ENCODE peak calls at places on chromosomes 3 and 15, in five cellular contexts. S, W, K, Q and D are unnamed samples.

GRCh38 chr3:50333744-50334328 is 5.8 kb upstream of the TUSC2 start:
- DNase-seq in S (no peak), W (peak; percentile 59), K (peak; percentile 44), Q (no peak), D (no peak)

GRCh38 chr3:158167737-158168469 is 58.0 kb downstream of the RSRC1 start:
- DNase-seq in Q (peak; percentile 97), K (peak; percentile 98), S (peak; percentile 85), W (no peak), D (peak; percentile 95)

GRCh38 chr3:178618197-178618596 is 82.0 kb downstream of the KCNMB2 start:
- DNase-seq in Q (no peak), K (no peak), S (no peak), W (no peak), D (no peak)

GRCh38 chr3:57060089-57060829 is at the start of gene SPATA12:
- DNase-seq in K (peak; percentile 94), W (peak; percentile 83), Q (peak; percentile 98), S (peak; percentile 45), D (peak; percentile 72)

GRCh38 chr15:40339621-40339945 is 1.2 kb downstream of the CCDC9B start:
- DNase-seq in S (no peak), K (no peak), W (no peak), Q (no peak), D (no peak)

GRCh38 chr15:95857124-95857757 is 473.3 kb upstream of the NR2F2 start:
- DNase-seq in S (peak; percentile 58), Q (peak; percentile 28), W (no peak), K (peak; percentile 75), D (peak; percentile 39)

GRCh38 chr3:177210744-177211502 is 13.6 kb upstream of the TBL1XR1 start:
- DNase-seq in K (no peak), S (no peak), Q (no peak), W (no peak), D (no peak)

GRCh38 chr15:88106063-88106462 is 150.5 kb downstream of the NTRK3 start:
- DNase-seq in K (no peak), W (no peak), S (no peak), Q (no peak), D (no peak)

GRCh38 chr3:33096103-33096868 is 660 bp downstream of the GLB1 start:
- DNase-seq in K (peak; percentile 42), S (no peak), W (peak; percentile 33), Q (peak; percentile 13), D (no peak)

GRCh38 chr3:89360155-89360554 is 252.7 kb downstream of the EPHA3 start:
- DNase-seq in Q (peak; percentile 91), S (no peak), W (no peak), K (peak; percentile 88), D (no peak)

GRCh38 chr3:116155830-116156229 is 289.5 kb downstream of the LSAMP start:
- DNase-seq in W (no peak), Q (no peak), K (no peak), S (no peak), D (no peak)

GRCh38 chr15:27260523-27260922 is 289.5 kb downstream of the GABRG3 start:
- DNase-seq in Q (no peak), S (no peak), W (no peak), K (no peak), D (no peak)

GRCh38 chr3:147620906-147621305 is 211.7 kb downstream of the ZIC1 start:
- DNase-seq in K (peak; percentile 60), S (no peak), Q (no peak), W (no peak), D (peak; percentile 59)

GRCh38 chr15:55108858-55109518 is 87.8 kb downstream of the RSL24D1 start:
- DNase-seq in Q (peak; percentile 81), S (no peak), W (peak; percentile 65), K (peak; percentile 8), D (no peak)

GRCh38 chr3:69282191-69282590 is 103.7 kb downstream of the FRMD4B start:
- DNase-seq in K (peak; percentile 36), S (no peak), W (no peak), Q (no peak), D (no peak)

GRCh38 chr3:14440531-14441239 is 38.3 kb downstream of the SLC6A6 start:
- DNase-seq in W (no peak), S (no peak), K (peak; percentile 53), Q (no peak), D (no peak)

GRCh38 chr15:98699591-98700424 is 51.5 kb downstream of the IGF1R start:
- DNase-seq in Q (no peak), W (no peak), S (no peak), K (no peak), D (no peak)

GRCh38 chr15:93118904-93119303 is 29.9 kb upstream of the RGMA start:
- DNase-seq in K (no peak), S (no peak), W (no peak), Q (no peak), D (no peak)

GRCh38 chr3:134992586-134992985 is 197.5 kb downstream of the EPHB1 start:
- DNase-seq in S (no peak), W (no peak), K (no peak), Q (no peak), D (no peak)

GRCh38 chr15:96947296-96947695 is 616.8 kb downstream of the NR2F2 start:
- DNase-seq in Q (no peak), K (no peak), W (no peak), S (no peak), D (no peak)

GRCh38 chr3:126351771-126352475 is 5.3 kb downstream of the KLF15 start:
- DNase-seq in Q (no peak), K (no peak), S (no peak), W (peak; percentile 18), D (no peak)

GRCh38 chr3:65521032-65521431 is 517.7 kb downstream of the MAGI1 start:
- DNase-seq in K (no peak), W (no peak), S (no peak), Q (no peak), D (no peak)

GRCh38 chr15:89409184-89409992 is 74.8 kb upstream of the POLG start:
- DNase-seq in K (no peak), S (no peak), W (no peak), Q (no peak), D (no peak)

GRCh38 chr3:48334605-48335004 is 1.1 kb upstream of the SPINK8 start:
- DNase-seq in Q (no peak), S (no peak), W (no peak), K (no peak), D (no peak)

GRCh38 chr15:92915766-92916435 is 15.8 kb downstream of the CHD2 start:
- DNase-seq in S (no peak), W (no peak), K (peak; percentile 90), Q (peak; percentile 41), D (peak; percentile 68)

GRCh38 chr15:25172691-25173090 is 217.9 kb downstream of the SNRPN start:
- DNase-seq in Q (no peak), W (no peak), S (no peak), K (no peak), D (no peak)

GRCh38 chr3:171690291-171690690 is 120.0 kb downstream of the PLD1 start:
- DNase-seq in W (no peak), Q (no peak), S (no peak), K (no peak), D (no peak)

GRCh38 chr15:82750831-82751181 is 41.1 kb upstream of the AP3B2 start:
- DNase-seq in W (no peak), S (no peak), Q (peak; percentile 25), K (peak; percentile 24), D (no peak)

GRCh38 chr3:120680193-120680894 is 1.7 kb downstream of the HGD start:
- DNase-seq in S (no peak), Q (no peak), K (no peak), W (no peak), D (no peak)

GRCh38 chr3:55267206-55267930 is 219.7 kb downstream of the WNT5A start:
- DNase-seq in S (no peak), W (no peak), Q (no peak), K (peak; percentile 50), D (no peak)

GRCh38 chr15:51229907-51230328 is 108.5 kb downstream of the CYP19A1 start:
- DNase-seq in Q (peak; percentile 41), W (no peak), S (no peak), K (peak; percentile 22), D (peak; percentile 13)
- TF ChIP-seq CTCF in Q (peak; percentile 21), W (peak; percentile 30), S (peak; percentile 49), K (no peak), D (peak; percentile 49)

GRCh38 chr3:31925271-31925630 is 55.8 kb downstream of the OSBPL10 start:
- DNase-seq in W (no peak), K (no peak), Q (no peak), S (no peak), D (no peak)
- H3K4me3 ChIP-seq in W (no peak overlapping the region), K (no peak overlapping the region), Q (no peak overlapping the region), S (no peak overlapping the region), D (no peak overlapping the region)

GRCh38 chr3:173044998-173045397 is 96.0 kb downstream of the SPATA16 start:
- DNase-seq in K (no peak), Q (no peak), W (no peak), S (no peak), D (no peak)

GRCh38 chr3:173043757-173044156 is 97.3 kb downstream of the SPATA16 start:
- DNase-seq in Q (no peak), W (no peak), K (no peak), S (no peak), D (no peak)

DNA sequence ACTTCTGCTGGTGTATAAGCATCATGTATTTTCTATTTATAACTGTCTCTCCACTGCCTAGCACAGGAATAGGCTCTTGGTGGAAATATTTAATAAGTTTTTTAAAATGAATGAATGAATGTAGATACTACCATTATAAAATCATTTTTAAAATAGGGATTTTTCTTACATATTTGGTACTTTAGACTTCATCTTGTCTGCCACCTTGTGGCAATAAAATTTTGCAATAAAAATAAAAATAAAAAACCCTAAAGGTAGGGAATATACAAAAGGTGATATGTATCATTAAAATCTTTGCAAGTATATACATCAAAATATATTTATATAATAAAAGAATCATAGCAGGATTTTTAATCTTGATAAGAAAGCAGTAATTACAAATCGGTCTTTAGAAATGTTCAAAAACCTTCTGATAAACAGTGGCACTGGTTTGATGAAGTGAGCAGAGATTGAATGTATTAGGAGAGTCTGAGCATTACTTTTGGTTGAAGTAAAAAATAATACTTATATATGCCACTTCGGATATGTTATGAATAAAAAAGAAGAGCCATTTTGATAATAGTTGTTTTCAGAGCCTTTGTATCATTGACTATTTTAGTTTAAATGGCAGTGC is 95.2 kb downstream of the SPATA16 start:
- DNase-seq in W (no peak), Q (peak; percentile 10), K (peak; percentile 6), S (no peak), D (no peak)
- TF ChIP-seq CTCF in W (no peak), Q (no peak), K (no peak), S (peak; percentile 35), D (no peak)

GRCh38 chr15:101127503-101128076 is 124.3 kb downstream of the CHSY1 start:
- DNase-seq in K (peak; percentile 98), W (peak; percentile 91), Q (peak; percentile 69), S (peak; percentile 85), D (peak; percentile 99)

GRCh38 chr15:101131489-101132389 is 120.1 kb downstream of the CHSY1 start:
- DNase-seq in Q (no peak), K (no peak), S (no peak), W (no peak), D (no peak)

GRCh38 chr15:101128696-101129095 is 123.2 kb downstream of the CHSY1 start:
- DNase-seq in S (no peak), W (no peak), Q (no peak), K (no peak), D (no peak)

GRCh38 chr15:101128191-101128590 is 123.7 kb downstream of the CHSY1 start:
- DNase-seq in K (peak; percentile 98), S (peak; percentile 94), Q (peak; percentile 90), W (no peak), D (peak; percentile 98)

DNA sequence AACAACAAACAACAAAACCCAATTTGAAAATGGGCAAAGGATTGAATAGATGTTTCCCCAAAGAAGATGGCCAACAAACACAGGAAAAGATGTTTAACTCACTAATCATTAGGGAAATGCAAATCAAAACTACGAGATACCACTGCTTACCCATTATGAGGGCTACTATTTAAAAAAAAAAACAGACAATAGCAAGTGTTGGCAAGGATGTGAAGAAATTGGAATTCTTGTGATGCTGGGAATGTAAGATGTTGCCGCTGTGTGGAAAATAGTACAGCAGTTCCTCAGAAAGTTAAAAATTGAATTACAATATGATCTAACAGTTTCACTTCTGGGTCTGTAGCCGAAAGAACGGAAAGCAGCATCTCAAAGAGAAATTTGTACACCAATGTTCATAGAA is 122.0 kb downstream of the CHSY1 start:
- DNase-seq in W (no peak), K (no peak), Q (no peak), S (no peak), D (no peak)
- H3K4me3 ChIP-seq in W (no peak overlapping the region), K (no peak overlapping the region), Q (no peak overlapping the region), S (no peak overlapping the region), D (no peak overlapping the region)